ENCODE peak calls at places on chromosomes 1 and 21, in five cellular contexts. Z is HFF-Myc, R is H4, T is iPS DF 6.9, P is NCI-H1417 treated with DMSO at 0.1 percent for 48 hours. C is an unnamed sample.

GRCh38 chr1:207077470-207078377 is 10.9 kb upstream of the C4BPB start:
- DNase-seq in Z (peak), R (peak), T (no peak), P (peak), C (peak)

GRCh38 chr1:203143671-203144070 is 16.1 kb downstream of the ADORA1 start:
- DNase-seq in Z (no peak), R (no peak), T (no peak), P (no peak), C (no peak)

GRCh38 chr1:107145637-107146036 is 4.8 kb downstream of the NTNG1 start:
- DNase-seq in Z (no peak), R (no peak), T (no peak), P (no peak), C (no peak)

GRCh38 chr1:41454406-41454805 is 30.1 kb downstream of the EDN2 start:
- DNase-seq in Z (no peak), R (no peak), T (no peak), P (no peak), C (no peak)

GRCh38 chr1:230109066-230109465 is 42.0 kb downstream of the GALNT2 start:
- DNase-seq in Z (no peak), R (no peak), T (no peak), P (no peak), C (no peak)

GRCh38 chr1:206923961-206924548 is 2.3 kb upstream of the FCMR start:
- DNase-seq in Z (no peak), R (no peak), T (no peak), P (no peak), C (no peak)

GRCh38 chr1:64038119-64038518 is 165.3 kb upstream of the UBE2U start:
- DNase-seq in Z (no peak), R (no peak), T (no peak), P (no peak), C (no peak)

GRCh38 chr1:154557939-154558609 is 388 bp downstream of the UBE2Q1 start:
- DNase-seq in Z (no peak), R (no peak), T (no peak), P (no peak), C (no peak)

GRCh38 chr1:96723372-96723771 is 1.8 kb downstream of the PTBP2 start:
- DNase-seq in Z (no peak), R (no peak), T (no peak), P (no peak), C (no peak)

GRCh38 chr1:193211539-193211938 is 25.1 kb upstream of the B3GALT2 start:
- DNase-seq in Z (peak), R (peak), T (no peak), P (no peak), C (peak)

GRCh38 chr21:33825898-33826297 is 89.7 kb downstream of the ATP5PO start:
- DNase-seq in Z (no peak), R (no peak), T (no peak), P (no peak), C (peak)

GRCh38 chr1:41240806-41241747 is 1.0 kb downstream of the SCMH1 start:
- DNase-seq in Z (no peak), R (peak), T (no peak), P (no peak), C (no peak)

GRCh38 chr1:221773383-221773782 is 31.5 kb upstream of the DUSP10 start:
- DNase-seq in Z (no peak), R (no peak), T (no peak), P (no peak), C (no peak)

GRCh38 chr1:27773732-27774445 is 870 bp downstream of the STX12 start:
- DNase-seq in Z (no peak), R (no peak), T (no peak), P (no peak), C (no peak)

GRCh38 chr1:231420959-231421615 is 1.0 kb downstream of the EGLN1 start:
- DNase-seq in Z (no peak), R (peak), T (no peak), P (peak), C (no peak)

GRCh38 chr1:202516434-202516877 is 168.0 kb downstream of the PPP1R12B start:
- DNase-seq in Z (peak), R (no peak), T (no peak), P (no peak), C (no peak)

GRCh38 chr1:47796626-47797025 is 200.6 kb downstream of the TRABD2B start:
- DNase-seq in Z (no peak), R (no peak), T (no peak), P (no peak), C (no peak)

GRCh38 chr1:113929750-113930498 is 800 bp downstream of the HIPK1 start:
- DNase-seq in Z (no peak), R (no peak), T (no peak), P (no peak), C (no peak)

GRCh38 chr1:88877382-88877825 is 14.0 kb downstream of the GTF2B start:
- DNase-seq in Z (no peak), R (no peak), T (no peak), P (no peak), C (no peak)

GRCh38 chr1:207747627-207748492 is 4.0 kb upstream of the CD46 start:
- DNase-seq in Z (no peak), R (no peak), T (no peak), P (no peak), C (no peak)

GRCh38 chr1:232890340-232890953 is 60.0 kb upstream of the NTPCR start:
- DNase-seq in Z (no peak), R (no peak), T (no peak), P (no peak), C (no peak)

GRCh38 chr1:205538211-205538840 is 33.9 kb downstream of the CDK18 start:
- DNase-seq in Z (no peak), R (no peak), T (no peak), P (no peak), C (no peak)

C was measured in astrocyte of the cerebellum.